ENCODE peak calls at places on chromosomes 2 and 18, in four cellular contexts. U, I, S and J are unnamed samples.

GRCh38 chr2:54859997-54860701 is 136.7 kb downstream of the EML6 start:
- DNase-seq in U (no peak), I (no peak), S (no peak), J (no peak)

GRCh38 chr2:177816740-177817139 is 255.8 kb downstream of the PDE11A start:
- DNase-seq in I (no peak), S (no peak), U (no peak), J (no peak)

GRCh38 chr18:23935804-23936203 is 78.8 kb upstream of the TTC39C start:
- DNase-seq in S (no peak), U (no peak), I (no peak), J (no peak)

GRCh38 chr2:232970051-232970450 is 43.0 kb downstream of the NGEF start:
- DNase-seq in S (no peak), I (no peak), U (no peak), J (no peak)

GRCh38 chr2:233831861-233832260 is 22.5 kb downstream of the HJURP start:
- DNase-seq in S (no peak), U (no peak), I (no peak), J (no peak)

GRCh38 chr18:63002305-63002704 is 287.0 kb downstream of the PHLPP1 start:
- DNase-seq in U (no peak), I (no peak), S (no peak), J (no peak)

GRCh38 chr2:71673402-71673795 is 220.0 kb downstream of the DYSF start:
- DNase-seq in U (no peak), I (no peak), S (peak), J (no peak)

GRCh38 chr18:31990823-31991222 is 27.8 kb upstream of the RNF125 start:
- DNase-seq in I (no peak), S (no peak), U (no peak), J (no peak)

GRCh38 chr2:238434846-238435751 is 8.4 kb downstream of the ASB1 start:
- DNase-seq in I (no peak), S (no peak), U (no peak), J (no peak)

GRCh38 chr2:37552339-37552738 is 119.1 kb downstream of the CDC42EP3 start:
- DNase-seq in U (no peak), I (no peak), S (no peak), J (no peak)

GRCh38 chr2:214185546-214185945 is 225.3 kb upstream of the VWC2L start:
- DNase-seq in S (no peak), U (no peak), I (no peak), J (no peak)

GRCh38 chr2:208334230-208334629 is 68.2 kb downstream of the PIKFYVE start:
- DNase-seq in U (no peak), S (no peak), I (no peak), J (no peak)

GRCh38 chr2:190679813-190680591 is 31.1 kb downstream of the NAB1 start:
- DNase-seq in U (peak), I (peak), S (peak), J (peak)

GRCh38 chr2:165390875-165391274 is 78.6 kb upstream of the CSRNP3 start:
- DNase-seq in S (no peak), U (no peak), I (no peak), J (no peak)

GRCh38 chr18:68234676-68235075 is 480.2 kb downstream of the TMX3 start:
- DNase-seq in U (no peak), I (no peak), S (no peak), J (no peak)

GRCh38 chr2:65017335-65017734 is 28.1 kb downstream of the SLC1A4 start:
- DNase-seq in U (no peak), S (no peak), I (peak), J (no peak)

GRCh38 chr2:221203846-221204245 is 368.3 kb downstream of the EPHA4 start:
- DNase-seq in U (no peak), I (no peak), S (no peak), J (no peak)